ENCODE peak calls at places on chromosomes 6 and 20, in four cellular contexts. T is lower leg skin, F is lower lobe of right lung, D is GM04504. E is an unnamed sample.

GRCh38 chr20:58709703-58710039 is 17.1 kb downstream of the NPEPL1 start:
- DNase-seq in T (peak; percentile 10), F (no peak), D (no peak), E (no peak)

GRCh38 chr20:5056801-5057599 is 55.7 kb upstream of the SLC23A2 start:
- DNase-seq in T (peak; percentile 63), F (peak; percentile 73), D (no peak), E (no peak)

GRCh38 chr20:1390552-1391403 is 2.1 kb downstream of the FKBP1A start:
- DNase-seq in T (no peak), F (no peak), D (no peak), E (no peak)

GRCh38 chr6:39416728-39417127 is 94.2 kb upstream of the KCNK16 start:
- DNase-seq in T (no peak), F (no peak), D (peak; percentile 92), E (no peak)

GRCh38 chr6:157107915-157108651 is 215.2 kb downstream of the TMEM242 start:
- DNase-seq in T (no peak), F (no peak), D (peak; percentile 79), E (no peak)

GRCh38 chr6:19616022-19616421 is 221.1 kb upstream of the ID4 start:
- DNase-seq in T (no peak), F (no peak), D (no peak), E (no peak)

GRCh38 chr6:122563364-122564052 is 46.7 kb upstream of the PKIB start:
- DNase-seq in T (no peak), F (no peak), D (no peak), E (no peak)

GRCh38 chr6:158926429-158926828 is 73.6 kb downstream of the RSPH3 start:
- DNase-seq in T (no peak), F (no peak), D (peak; percentile 16), E (no peak)

GRCh38 chr6:134446228-134446848 is 128.4 kb upstream of the SGK1 start:
- DNase-seq in T (no peak), F (no peak), D (no peak), E (no peak)

GRCh38 chr6:4402477-4402976 is 267.2 kb upstream of the ECI2 start:
- DNase-seq in T (no peak), F (no peak), D (peak; percentile 67), E (no peak)

GRCh38 chr20:38197217-38198008 is 32.3 kb upstream of the TGM2 start:
- DNase-seq in T (no peak), F (no peak), D (no peak), E (no peak)

GRCh38 chr6:168607272-168608112 is 166.5 kb downstream of the SMOC2 start:
- DNase-seq in T (no peak), F (peak; percentile 78), D (no peak), E (peak; percentile 89)

GRCh38 chr20:37077009-37077408 is 18.8 kb downstream of the RBL1 start:
- DNase-seq in T (no peak), F (no peak), D (no peak), E (no peak)

GRCh38 chr6:157615411-157615763 is 207.7 kb upstream of the SNX9 start:
- DNase-seq in T (no peak), F (no peak), D (no peak), E (no peak)

GRCh38 chr20:61980647-61981583 is 84.8 kb downstream of the TAF4 start:
- DNase-seq in T (no peak), F (no peak), D (peak; percentile 4), E (no peak)

E was measured in uterus.